ENCODE peak calls at places on chromosomes 16 and 17, in nine cellular contexts. One of them, this sample, is unnamed.

GRCh38 chr16:24178496-24178895 is 77.6 kb upstream of the CACNG3 start:
- DNase-seq in breast epithelium: no peak
- DNase-seq in nephron progenitor cell: peak
- DNase-seq in WERI-Rb-1: no peak
- DNase-seq in Calu3: no peak
- DNase-seq in BJ: no peak
- DNase-seq in left ventricle myocardium inferior: no peak
- DNase-seq in Peyer's patch: no peak
- DNase-seq in hepatocyte: peak
- DNase-seq in this sample: no peak

GRCh38 chr17:4009164-4009785 is 45.0 kb upstream of the ATP2A3 start:
- DNase-seq in breast epithelium: no peak
- DNase-seq in nephron progenitor cell: no peak
- DNase-seq in WERI-Rb-1: no peak
- DNase-seq in Calu3: no peak
- DNase-seq in BJ: no peak
- DNase-seq in left ventricle myocardium inferior: no peak
- DNase-seq in Peyer's patch: no peak
- DNase-seq in hepatocyte: no peak
- DNase-seq in this sample: no peak

GRCh38 chr16:50293041-50293783 is 26.9 kb downstream of the ADCY7 start:
- DNase-seq in breast epithelium: no peak
- DNase-seq in nephron progenitor cell: no peak
- DNase-seq in WERI-Rb-1: no peak
- DNase-seq in Calu3: no peak
- DNase-seq in BJ: no peak
- DNase-seq in left ventricle myocardium inferior: no peak
- DNase-seq in Peyer's patch: no peak
- DNase-seq in hepatocyte: no peak
- DNase-seq in this sample: peak

GRCh38 chr17:45991341-45991740 is 7.7 kb upstream of the STH start:
- DNase-seq in breast epithelium: no peak
- DNase-seq in nephron progenitor cell: no peak
- DNase-seq in WERI-Rb-1: no peak
- DNase-seq in Calu3: no peak
- DNase-seq in BJ: no peak
- DNase-seq in left ventricle myocardium inferior: no peak
- DNase-seq in Peyer's patch: no peak
- DNase-seq in hepatocyte: no peak
- DNase-seq in this sample: no peak

GRCh38 chr17:9072626-9073339 is 51.5 kb downstream of the NTN1 start:
- DNase-seq in breast epithelium: peak
- DNase-seq in nephron progenitor cell: no peak
- DNase-seq in WERI-Rb-1: no peak
- DNase-seq in Calu3: no peak
- DNase-seq in BJ: no peak
- DNase-seq in left ventricle myocardium inferior: peak
- DNase-seq in Peyer's patch: peak
- DNase-seq in hepatocyte: no peak
- DNase-seq in this sample: no peak

GRCh38 chr17:19762515-19762961 is 14.4 kb upstream of the ALDH3A1 start:
- DNase-seq in breast epithelium: no peak
- DNase-seq in nephron progenitor cell: peak
- DNase-seq in WERI-Rb-1: peak
- DNase-seq in Calu3: peak
- DNase-seq in BJ: no peak
- DNase-seq in left ventricle myocardium inferior: peak
- DNase-seq in Peyer's patch: peak
- DNase-seq in hepatocyte: peak
- DNase-seq in this sample: peak

GRCh38 chr17:43908111-43908721 is 880 bp upstream of the MPP2 start:
- DNase-seq in breast epithelium: no peak
- DNase-seq in nephron progenitor cell: peak
- DNase-seq in WERI-Rb-1: peak
- DNase-seq in Calu3: peak
- DNase-seq in BJ: peak
- DNase-seq in left ventricle myocardium inferior: peak
- DNase-seq in Peyer's patch: peak
- DNase-seq in hepatocyte: peak
- DNase-seq in this sample: no peak

GRCh38 chr17:33751702-33752065 is 458.6 kb upstream of the ASIC2 start:
- DNase-seq in breast epithelium: no peak
- DNase-seq in nephron progenitor cell: no peak
- DNase-seq in WERI-Rb-1: peak
- DNase-seq in Calu3: no peak
- DNase-seq in BJ: no peak
- DNase-seq in left ventricle myocardium inferior: no peak
- DNase-seq in Peyer's patch: no peak
- DNase-seq in hepatocyte: no peak
- DNase-seq in this sample: no peak

GRCh38 chr17:32916134-32916533 is 11.8 kb upstream of the TMEM98 start:
- DNase-seq in breast epithelium: no peak
- DNase-seq in nephron progenitor cell: no peak
- DNase-seq in WERI-Rb-1: no peak
- DNase-seq in Calu3: no peak
- DNase-seq in BJ: no peak
- DNase-seq in left ventricle myocardium inferior: no peak
- DNase-seq in Peyer's patch: no peak
- DNase-seq in hepatocyte: no peak
- DNase-seq in this sample: no peak

GRCh38 chr17:74882517-74883240 is 9.9 kb upstream of the FDXR start:
- DNase-seq in breast epithelium: no peak
- DNase-seq in nephron progenitor cell: no peak
- DNase-seq in WERI-Rb-1: peak
- DNase-seq in Calu3: no peak
- DNase-seq in BJ: no peak
- DNase-seq in left ventricle myocardium inferior: no peak
- DNase-seq in Peyer's patch: no peak
- DNase-seq in hepatocyte: no peak
- DNase-seq in this sample: no peak

GRCh38 chr17:48550313-48551205 is 5.7 kb upstream of the HOXB2 start:
- DNase-seq in breast epithelium: no peak
- DNase-seq in nephron progenitor cell: peak
- DNase-seq in WERI-Rb-1: no peak
- DNase-seq in Calu3: peak
- DNase-seq in BJ: no peak
- DNase-seq in left ventricle myocardium inferior: no peak
- DNase-seq in Peyer's patch: no peak
- DNase-seq in hepatocyte: no peak
- DNase-seq in this sample: peak

GRCh38 chr16:25110392-25110947 is 1.1 kb upstream of the LCMT1 start:
- DNase-seq in breast epithelium: no peak
- DNase-seq in nephron progenitor cell: no peak
- DNase-seq in WERI-Rb-1: no peak
- DNase-seq in Calu3: no peak
- DNase-seq in BJ: no peak
- DNase-seq in left ventricle myocardium inferior: no peak
- DNase-seq in Peyer's patch: no peak
- DNase-seq in hepatocyte: no peak
- DNase-seq in this sample: no peak

GRCh38 chr17:8740486-8740885 is 4.2 kb downstream of the CCDC42 start:
- DNase-seq in breast epithelium: no peak
- DNase-seq in nephron progenitor cell: no peak
- DNase-seq in WERI-Rb-1: peak
- DNase-seq in Calu3: no peak
- DNase-seq in BJ: no peak
- DNase-seq in left ventricle myocardium inferior: no peak
- DNase-seq in Peyer's patch: peak
- DNase-seq in hepatocyte: no peak
- DNase-seq in this sample: no peak

GRCh38 chr16:14565688-14566025 is 64.4 kb downstream of the PARN start:
- DNase-seq in breast epithelium: no peak
- DNase-seq in nephron progenitor cell: no peak
- DNase-seq in WERI-Rb-1: no peak
- DNase-seq in Calu3: no peak
- DNase-seq in BJ: no peak
- DNase-seq in left ventricle myocardium inferior: no peak
- DNase-seq in Peyer's patch: no peak
- DNase-seq in hepatocyte: no peak
- DNase-seq in this sample: no peak
- TF ChIP-seq CTCF in breast epithelium: no peak
- TF ChIP-seq CTCF in nephron progenitor cell: no peak
- TF ChIP-seq CTCF in WERI-Rb-1: no peak
- TF ChIP-seq CTCF in Calu3: no peak
- TF ChIP-seq CTCF in BJ: no peak
- TF ChIP-seq CTCF in left ventricle myocardium inferior: no peak
- TF ChIP-seq CTCF in Peyer's patch: no peak
- TF ChIP-seq CTCF in hepatocyte: no peak
- TF ChIP-seq CTCF in this sample: no peak

DNA sequence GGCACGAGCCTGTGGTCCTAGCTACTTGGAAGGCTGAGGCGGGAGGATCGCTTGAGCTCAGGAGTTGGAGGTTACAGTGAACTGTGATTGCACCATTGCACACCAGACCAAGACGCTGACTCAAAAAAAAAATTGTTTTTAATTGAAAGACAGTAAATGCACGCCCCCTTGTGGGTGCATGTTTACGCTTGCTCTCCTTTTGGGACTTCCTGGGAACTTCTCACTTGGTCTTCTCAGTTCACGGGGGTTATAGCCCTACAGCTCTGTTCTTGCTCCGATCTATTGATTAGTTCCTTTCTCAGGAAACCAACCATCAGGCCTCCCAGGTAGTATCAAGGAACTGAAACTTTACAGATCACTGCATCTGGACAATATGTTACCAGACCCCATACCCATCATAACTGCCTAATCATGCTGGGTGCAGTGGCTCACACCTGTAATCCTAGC is 14.2 kb upstream of the RIPOR1 start:
- DNase-seq in breast epithelium: no peak
- DNase-seq in nephron progenitor cell: peak
- DNase-seq in WERI-Rb-1: peak
- DNase-seq in Calu3: peak
- DNase-seq in BJ: peak
- DNase-seq in left ventricle myocardium inferior: peak
- DNase-seq in Peyer's patch: peak
- DNase-seq in hepatocyte: peak
- DNase-seq in this sample: peak
- TF ChIP-seq CTCF in breast epithelium: peak
- TF ChIP-seq CTCF in nephron progenitor cell: peak
- TF ChIP-seq CTCF in WERI-Rb-1: peak
- TF ChIP-seq CTCF in Calu3: peak
- TF ChIP-seq CTCF in BJ: peak
- TF ChIP-seq CTCF in left ventricle myocardium inferior: peak
- TF ChIP-seq CTCF in Peyer's patch: peak
- TF ChIP-seq CTCF in hepatocyte: peak
- TF ChIP-seq CTCF in this sample: peak

GRCh38 chr17:63138713-63139112 is 172.7 kb downstream of the TANC2 start:
- DNase-seq in breast epithelium: no peak
- DNase-seq in nephron progenitor cell: no peak
- DNase-seq in WERI-Rb-1: no peak
- DNase-seq in Calu3: no peak
- DNase-seq in BJ: no peak
- DNase-seq in left ventricle myocardium inferior: no peak
- DNase-seq in Peyer's patch: no peak
- DNase-seq in hepatocyte: no peak
- DNase-seq in this sample: no peak

GRCh38 chr17:63137163-63137562 is 171.1 kb downstream of the TANC2 start:
- DNase-seq in breast epithelium: no peak
- DNase-seq in nephron progenitor cell: no peak
- DNase-seq in WERI-Rb-1: no peak
- DNase-seq in Calu3: no peak
- DNase-seq in BJ: no peak
- DNase-seq in left ventricle myocardium inferior: no peak
- DNase-seq in Peyer's patch: no peak
- DNase-seq in hepatocyte: no peak
- DNase-seq in this sample: no peak

GRCh38 chr17:63136381-63137012 is 170.5 kb downstream of the TANC2 start:
- DNase-seq in breast epithelium: no peak
- DNase-seq in nephron progenitor cell: no peak
- DNase-seq in WERI-Rb-1: no peak
- DNase-seq in Calu3: no peak
- DNase-seq in BJ: no peak
- DNase-seq in left ventricle myocardium inferior: no peak
- DNase-seq in Peyer's patch: no peak
- DNase-seq in hepatocyte: no peak
- DNase-seq in this sample: no peak

GRCh38 chr17:63140255-63140654 is 174.2 kb downstream of the TANC2 start:
- DNase-seq in breast epithelium: no peak
- DNase-seq in nephron progenitor cell: no peak
- DNase-seq in WERI-Rb-1: no peak
- DNase-seq in Calu3: no peak
- DNase-seq in BJ: no peak
- DNase-seq in left ventricle myocardium inferior: no peak
- DNase-seq in Peyer's patch: no peak
- DNase-seq in hepatocyte: no peak
- DNase-seq in this sample: no peak

DNA sequence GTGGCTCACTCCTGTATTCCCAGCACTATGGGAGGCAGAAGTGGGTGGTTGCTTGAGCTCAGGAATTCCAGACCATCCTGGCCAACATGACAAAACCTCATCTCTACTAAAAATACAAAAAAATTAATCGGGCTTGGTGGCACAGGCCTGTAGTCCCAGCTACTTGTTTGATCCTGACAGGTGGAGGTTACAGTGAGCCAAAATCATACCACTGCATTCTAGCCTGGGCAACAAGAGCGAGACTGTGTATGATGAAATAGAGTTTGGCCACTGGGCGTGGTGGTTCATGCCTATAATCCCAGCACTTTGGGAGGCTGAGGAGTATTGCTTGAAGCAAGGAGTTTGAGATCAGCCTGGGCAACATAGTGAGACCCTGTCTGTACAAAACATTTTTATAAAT is 173.3 kb downstream of the TANC2 start:
- DNase-seq in breast epithelium: no peak
- DNase-seq in nephron progenitor cell: no peak
- DNase-seq in WERI-Rb-1: no peak
- DNase-seq in Calu3: no peak
- DNase-seq in BJ: no peak
- DNase-seq in left ventricle myocardium inferior: no peak
- DNase-seq in Peyer's patch: no peak
- DNase-seq in hepatocyte: no peak
- DNase-seq in this sample: no peak
- TF ChIP-seq CTCF in breast epithelium: no peak
- TF ChIP-seq CTCF in nephron progenitor cell: no peak
- TF ChIP-seq CTCF in WERI-Rb-1: no peak
- TF ChIP-seq CTCF in Calu3: no peak
- TF ChIP-seq CTCF in BJ: no peak
- TF ChIP-seq CTCF in left ventricle myocardium inferior: no peak
- TF ChIP-seq CTCF in Peyer's patch: no peak
- TF ChIP-seq CTCF in hepatocyte: no peak
- TF ChIP-seq CTCF in this sample: no peak

DNA sequence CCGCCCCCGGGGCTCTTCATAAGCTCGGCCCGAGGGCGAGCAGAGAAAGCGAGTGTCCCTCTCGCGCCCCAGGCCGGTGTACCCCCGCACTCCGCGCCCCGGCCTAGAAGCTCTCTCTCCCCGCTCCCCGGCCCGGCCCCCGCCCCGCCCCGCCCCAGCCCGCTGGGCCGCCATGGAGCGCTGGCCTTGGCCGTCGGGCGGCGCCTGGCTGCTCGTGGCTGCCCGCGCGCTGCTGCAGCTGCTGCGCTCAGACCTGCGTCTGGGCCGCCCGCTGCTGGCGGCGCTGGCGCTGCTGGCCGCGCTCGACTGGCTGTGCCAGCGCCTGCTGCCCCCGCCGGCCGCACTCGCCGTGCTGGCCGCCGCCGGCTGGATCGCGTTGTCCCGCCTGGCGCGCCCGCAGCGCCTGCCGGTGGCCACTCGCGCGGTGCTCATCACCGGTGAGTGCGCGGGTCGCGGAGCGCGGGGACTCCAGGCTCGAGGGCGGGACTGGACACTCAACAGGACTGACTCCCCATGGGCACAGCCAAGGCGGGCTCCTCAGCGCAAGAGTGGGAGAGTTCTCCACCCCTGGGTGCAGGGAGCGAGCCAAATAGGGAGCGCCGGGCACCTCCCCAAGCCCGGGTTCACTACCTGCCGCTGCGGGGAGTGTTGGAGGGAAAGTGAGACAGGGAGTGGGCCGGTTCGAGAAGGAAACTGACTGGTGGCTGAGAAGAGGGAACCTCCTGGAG is at the start of gene HSD11B2:
- DNase-seq in breast epithelium: no peak
- DNase-seq in nephron progenitor cell: peak
- DNase-seq in WERI-Rb-1: peak
- DNase-seq in Calu3: peak
- DNase-seq in BJ: no peak
- DNase-seq in left ventricle myocardium inferior: peak
- DNase-seq in Peyer's patch: peak
- DNase-seq in hepatocyte: peak
- DNase-seq in this sample: peak
- TF ChIP-seq CTCF in breast epithelium: no peak
- TF ChIP-seq CTCF in nephron progenitor cell: no peak
- TF ChIP-seq CTCF in WERI-Rb-1: no peak
- TF ChIP-seq CTCF in Calu3: peak
- TF ChIP-seq CTCF in BJ: no peak
- TF ChIP-seq CTCF in left ventricle myocardium inferior: no peak
- TF ChIP-seq CTCF in Peyer's patch: no peak
- TF ChIP-seq CTCF in hepatocyte: peak
- TF ChIP-seq CTCF in this sample: no peak

This sample was measured in left lung.